ENCODE peak calls at places on chromosomes 3 and 15, in five cellular contexts. P is activated T-helper 2 cell treated with anti-CD3 and anti-CD28 coated beads, Interferon-gamma antibody, Interleukin-2, Interleukin-4, amounts not matched to agents 10 μg/mL and 5 μg/mL and 100 μg/mL, durations not matched to agents 14 hours and 24 hours and 36 hours; N is adrenal gland; L is neural progenitor cell; D is sciatic nerve. S is an unnamed sample.
A peak's percentile ranks its signal among the peaks of the same experiment; 100 is the strongest.

GRCh38 chr3:167733961-167734497 is 663 bp downstream of the PDCD10 start:
- DNase-seq in P (no peak), N (no peak), L (peak; percentile 17), D (no peak), S (peak; percentile 37)

GRCh38 chr3:138434276-138434874 is at the start of gene ESYT3:
- DNase-seq in P (peak; percentile 57), N (peak; percentile 60), L (peak; percentile 83), D (peak; percentile 81), S (no peak)

GRCh38 chr15:68176601-68177000 is 28.5 kb downstream of the CALML4 start:
- DNase-seq in P (no peak), N (no peak), L (no peak), D (no peak), S (no peak)

GRCh38 chr15:80970018-80970657 is 19.5 kb downstream of the MESD start:
- DNase-seq in P (peak; percentile 30), N (peak; percentile 81), L (peak; percentile 74), D (peak; percentile 73), S (peak; percentile 64)

GRCh38 chr15:62619105-62619504 is 423.4 kb upstream of the TPM1 start:
- DNase-seq in P (no peak), N (no peak), L (no peak), D (no peak), S (no peak)

GRCh38 chr3:116059421-116060096 is 385.7 kb downstream of the LSAMP start:
- DNase-seq in P (no peak), N (no peak), L (peak; percentile 29), D (no peak), S (no peak)

GRCh38 chr3:29515451-29515850 is 234.6 kb downstream of the RBMS3 start:
- DNase-seq in P (no peak), N (no peak), L (no peak), D (no peak), S (peak; percentile 29)

GRCh38 chr15:47682661-47683060 is 34.6 kb upstream of the SEMA6D start:
- DNase-seq in P (no peak), N (no peak), L (no peak), D (no peak), S (no peak)